ENCODE peak calls at places on chromosomes 3 and 15, in six cellular contexts. T is endodermal cell; E is endothelial cell; G is CD8-positive, alpha-beta memory T cell; U is mesothelial cell of epicardium; W is left cardiac atrium. R is an unnamed sample.

GRCh38 chr15:85380860-85381535 is 595 bp downstream of the AKAP13 start:
- DNase-seq in T (no peak), E (no peak), G (peak), U (peak), W (peak), R (no peak)

GRCh38 chr15:51348688-51349087 is 7.2 kb downstream of the GLDN start:
- DNase-seq in T (no peak), E (no peak), G (no peak), U (no peak), W (no peak), R (no peak)

GRCh38 chr3:130834476-130834875 is 59.4 kb upstream of the ATP2C1 start:
- DNase-seq in T (no peak), E (no peak), G (no peak), U (no peak), W (no peak), R (no peak)

GRCh38 chr3:11944052-11944673 is 60.0 kb upstream of the SYN2 start:
- DNase-seq in T (peak), E (peak), G (no peak), U (no peak), W (no peak), R (peak)

GRCh38 chr3:182980204-182981037 is at the start of gene DCUN1D1:
- DNase-seq in T (peak), E (peak), G (peak), U (peak), W (peak), R (peak)

GRCh38 chr3:118199044-118199443 is 835.6 kb downstream of the IGSF11 start:
- DNase-seq in T (no peak), E (no peak), G (no peak), U (no peak), W (no peak), R (no peak)

GRCh38 chr3:133124511-133124910 is 86.3 kb downstream of the TMEM108 start:
- DNase-seq in T (no peak), E (no peak), G (no peak), U (no peak), W (peak), R (no peak)

GRCh38 chr3:190385835-190386688 is 1.9 kb upstream of the CLDN16 start:
- DNase-seq in T (no peak), E (no peak), G (no peak), U (no peak), W (no peak), R (peak)

GRCh38 chr3:188385295-188385694 is 231.3 kb downstream of the LPP start:
- DNase-seq in T (no peak), E (no peak), G (no peak), U (no peak), W (no peak), R (peak)

GRCh38 chr3:46089237-46090011 is 62.1 kb upstream of the XCR1 start:
- DNase-seq in T (no peak), E (no peak), G (no peak), U (no peak), W (peak), R (no peak)

GRCh38 chr3:117006123-117006522 is 296.5 kb downstream of the TUSC7 start:
- DNase-seq in T (no peak), E (no peak), G (no peak), U (no peak), W (no peak), R (no peak)

GRCh38 chr3:46573701-46574100 is 7.6 kb upstream of the LRRC2 start:
- DNase-seq in T (peak), E (no peak), G (no peak), U (no peak), W (no peak), R (no peak)

GRCh38 chr15:33357845-33358244 is 47.1 kb downstream of the RYR3 start:
- DNase-seq in T (no peak), E (no peak), G (no peak), U (no peak), W (no peak), R (no peak)

GRCh38 chr3:39497753-39498152 is 30.3 kb downstream of the MOBP start:
- DNase-seq in T (no peak), E (no peak), G (no peak), U (no peak), W (no peak), R (no peak)

GRCh38 chr15:78624651-78625590 is 4.1 kb upstream of the CHRNA3 start:
- DNase-seq in T (no peak), E (no peak), G (no peak), U (no peak), W (no peak), R (no peak)